ENCODE peak calls at places on chromosomes 1 and 21, in nine cellular contexts. K is BE2C, I is right cardiac atrium, N is lung, G is PC-9, Y is ovary, E is WERI-Rb-1, S is fibroblast of mammary gland, O is aorta. V is an unnamed sample.

GRCh38 chr1:205972491-205973168 is 29.4 kb upstream of the SLC26A9 start:
- DNase-seq in O (no peak), N (no peak), S (no peak), Y (no peak), E (no peak), K (peak), G (no peak), I (no peak), V (no peak)

GRCh38 chr1:55288245-55288644 is 73.1 kb upstream of the USP24 start:
- DNase-seq in O (peak), Y (no peak), N (no peak), S (peak), K (no peak), G (no peak), E (no peak), I (no peak), V (no peak)

GRCh38 chr1:181044449-181044966 is 10.7 kb downstream of the MR1 start:
- DNase-seq in O (no peak), Y (no peak), G (peak), I (no peak), E (no peak), S (peak), K (no peak), N (peak), V (no peak)

GRCh38 chr1:203173156-203173555 is 2.5 kb downstream of the MYBPH start:
- DNase-seq in E (no peak), O (peak), N (no peak), G (no peak), I (no peak), K (no peak), S (no peak), Y (no peak), V (no peak)

GRCh38 chr1:227459977-227460376 is 103.4 kb upstream of the ZNF678 start:
- DNase-seq in E (no peak), Y (no peak), I (no peak), N (no peak), G (no peak), K (no peak), O (no peak), S (no peak), V (no peak)

GRCh38 chr1:230877139-230877923 is 9.0 kb upstream of the C1orf198 start:
- DNase-seq in Y (no peak), N (no peak), O (no peak), K (no peak), S (peak), I (no peak), G (no peak), E (no peak), V (no peak)

GRCh38 chr1:161367684-161368398 is at the start of gene CFAP126:
- DNase-seq in O (no peak), Y (peak), E (peak), S (peak), G (peak), N (peak), I (peak), K (peak), V (peak)

GRCh38 chr1:52615489-52616042 is 13.4 kb downstream of the GPX7 start:
- DNase-seq in I (no peak), O (no peak), Y (no peak), K (no peak), E (no peak), N (no peak), S (no peak), G (no peak), V (no peak)

GRCh38 chr1:27632387-27633297 is 2.3 kb downstream of the FGR start:
- DNase-seq in G (no peak), K (no peak), O (no peak), Y (no peak), S (no peak), I (no peak), E (no peak), N (no peak), V (no peak)

GRCh38 chr1:206717237-206717989 is 32.7 kb downstream of the MAPKAPK2 start:
- DNase-seq in E (no peak), I (peak), Y (no peak), N (no peak), O (no peak), K (no peak), S (no peak), G (no peak), V (no peak)

GRCh38 chr21:29163381-29164115 is 33.1 kb downstream of the MAP3K7CL start:
- DNase-seq in O (no peak), K (no peak), N (no peak), I (peak), G (no peak), S (peak), E (no peak), Y (no peak), V (no peak)

GRCh38 chr1:25216123-25216522 is 16.2 kb downstream of the SYF2 start:
- DNase-seq in E (no peak), Y (no peak), G (no peak), N (no peak), I (no peak), O (no peak), K (no peak), S (no peak), V (no peak)

GRCh38 chr1:116075981-116076380 is 35.2 kb upstream of the MAB21L3 start:
- DNase-seq in N (no peak), I (no peak), E (no peak), G (no peak), S (peak), Y (no peak), O (no peak), K (no peak), V (no peak)

GRCh38 chr1:15714438-15715136 is 21.5 kb upstream of the SLC25A34 start:
- DNase-seq in N (no peak), G (no peak), K (no peak), E (no peak), S (peak), Y (peak), O (no peak), I (no peak), V (no peak)

GRCh38 chr1:214506972-214507431 is 44.4 kb downstream of the PTPN14 start:
- DNase-seq in O (no peak), S (no peak), E (peak), I (no peak), G (peak), N (no peak), Y (no peak), K (no peak), V (no peak)

GRCh38 chr1:182299728-182300581 is 91.6 kb downstream of the GLUL start:
- DNase-seq in N (peak), G (peak), E (no peak), O (no peak), S (peak), Y (peak), I (peak), K (no peak), V (no peak)

GRCh38 chr1:1996207-1996651 is 7.4 kb downstream of the CFAP74 start:
- DNase-seq in G (no peak), Y (no peak), K (no peak), E (no peak), I (no peak), O (no peak), S (no peak), N (no peak), V (no peak)

GRCh38 chr1:115651391-115651790 is 9.6 kb downstream of the VANGL1 start:
- DNase-seq in O (no peak), I (no peak), K (no peak), G (no peak), E (no peak), N (no peak), S (no peak), Y (no peak), V (no peak)

GRCh38 chr1:44636067-44636466 is 38.2 kb downstream of the TMEM53 start:
- DNase-seq in E (no peak), S (no peak), O (no peak), K (no peak), Y (no peak), I (no peak), G (no peak), N (no peak), V (no peak)

GRCh38 chr1:233338102-233338501 is 10.6 kb downstream of the MAP3K21 start:
- DNase-seq in S (no peak), O (no peak), E (no peak), G (no peak), Y (no peak), N (no peak), K (no peak), I (no peak), V (no peak)

GRCh38 chr1:236091933-236092318 is 27.0 kb upstream of the NID1 start:
- DNase-seq in O (no peak), Y (no peak), K (no peak), E (no peak), G (no peak), I (no peak), S (no peak), N (no peak), V (no peak)

GRCh38 chr1:223649222-223649621 is 16.3 kb downstream of the CAPN8 start:
- DNase-seq in Y (no peak), E (no peak), I (no peak), K (no peak), S (no peak), G (no peak), N (no peak), O (no peak), V (no peak)

GRCh38 chr1:19861034-19861433 is 21.2 kb upstream of the OTUD3 start:
- DNase-seq in I (no peak), G (no peak), Y (no peak), N (no peak), K (no peak), S (peak), E (no peak), O (no peak), V (no peak)

GRCh38 chr1:60149254-60149653 is 75.7 kb upstream of the C1orf87 start:
- DNase-seq in S (no peak), G (no peak), K (no peak), O (peak), E (no peak), Y (no peak), N (no peak), I (peak), V (no peak)

GRCh38 chr1:84603941-84604830 is 29.9 kb upstream of the CTBS start:
- DNase-seq in N (no peak), K (peak), G (peak), E (peak), O (no peak), I (peak), S (peak), Y (no peak), V (peak)
- H3K4me3 ChIP-seq in N (no peak), K (peak), G (peak), E (peak), O (peak), I (peak), S (peak), Y (peak), V (peak)

DNA sequence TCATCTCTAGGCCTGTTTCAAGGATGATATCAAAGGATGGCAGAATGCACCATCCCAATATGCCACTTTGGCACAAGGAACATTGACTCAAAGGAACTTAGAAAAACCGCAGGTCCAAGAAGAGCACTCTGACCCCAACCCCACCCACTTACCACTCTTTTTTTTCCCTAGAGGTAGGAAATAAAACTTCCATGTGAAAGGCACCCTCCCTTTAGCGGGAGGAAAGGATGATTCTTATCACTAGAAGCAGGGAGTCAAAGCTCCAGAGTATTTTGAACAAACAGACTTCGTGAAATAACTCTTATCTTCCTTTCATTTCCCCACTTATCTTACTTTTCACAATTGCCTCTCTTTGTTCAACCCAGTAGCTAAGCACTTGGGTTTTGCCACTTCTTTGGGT is 22.2 kb downstream of the PSMG1 start:
- DNase-seq in G (no peak), S (no peak), I (no peak), O (no peak), Y (no peak), E (no peak), N (no peak), K (no peak), V (no peak)
- H3K4me3 ChIP-seq in G (no peak), S (no peak), I (no peak), O (no peak), Y (no peak), E (no peak), N (no peak), K (no peak), V (no peak)

GRCh38 chr21:37072988-37073416 is at the start of the genes PIGP and TTC3:
- DNase-seq in O (peak), E (peak), I (peak), N (peak), G (peak), Y (peak), S (peak), K (peak), V (peak)
- H3K4me3 ChIP-seq in O (peak), E (peak), I (peak), N (peak), G (peak), Y (peak), S (peak), K (peak), V (peak)

GRCh38 chr1:84583648-84584047 is 9.4 kb upstream of the CTBS start:
- DNase-seq in N (no peak), I (no peak), S (no peak), K (no peak), Y (no peak), O (no peak), G (no peak), E (peak), V (no peak)
- H3K4me3 ChIP-seq in N (no peak), I (no peak), S (no peak), K (no peak), Y (no peak), O (no peak), G (no peak), E (peak), V (no peak)

V was measured in SJSA1.